ENCODE peak calls at places on chromosomes 3 and 15, in five cellular contexts. One of them, this sample, is unnamed. For H3K36me3, the result is how much of the 10 kb centered on the place peaks cover.

GRCh38 chr3:12984023-12984823 is 89.0 kb downstream of the IQSEC1 start:
- DNase-seq in psoas muscle: peak
- DNase-seq in CD4-positive, alpha-beta memory T cell: peak
- DNase-seq in esophagus squamous epithelium: no peak
- DNase-seq in SJSA1: no peak
- DNase-seq in this sample: peak

GRCh38 chr3:14082108-14082657 is 42.5 kb downstream of the CHCHD4 start:
- DNase-seq in psoas muscle: no peak
- DNase-seq in SJSA1: no peak
- DNase-seq in esophagus squamous epithelium: no peak
- DNase-seq in CD4-positive, alpha-beta memory T cell: no peak
- DNase-seq in this sample: no peak

GRCh38 chr3:178714971-178715832 is 179.0 kb downstream of the KCNMB2 start:
- DNase-seq in psoas muscle: no peak
- DNase-seq in CD4-positive, alpha-beta memory T cell: no peak
- DNase-seq in SJSA1: no peak
- DNase-seq in esophagus squamous epithelium: no peak
- DNase-seq in this sample: no peak

GRCh38 chr15:51938286-51938685 is 33.3 kb downstream of the LEO1 start:
- DNase-seq in SJSA1: no peak
- DNase-seq in esophagus squamous epithelium: no peak
- DNase-seq in psoas muscle: no peak
- DNase-seq in CD4-positive, alpha-beta memory T cell: no peak
- DNase-seq in this sample: no peak

GRCh38 chr15:46039703-46040102 is 404.9 kb downstream of the SQOR start:
- DNase-seq in psoas muscle: no peak
- DNase-seq in CD4-positive, alpha-beta memory T cell: no peak
- DNase-seq in SJSA1: no peak
- DNase-seq in esophagus squamous epithelium: no peak
- DNase-seq in this sample: no peak

GRCh38 chr3:187022403-187023029 is 92.2 kb downstream of the ST6GAL1 start:
- DNase-seq in psoas muscle: no peak
- DNase-seq in CD4-positive, alpha-beta memory T cell: no peak
- DNase-seq in esophagus squamous epithelium: no peak
- DNase-seq in SJSA1: no peak
- DNase-seq in this sample: no peak

GRCh38 chr15:36818260-36818659 is 238.8 kb downstream of the CDIN1 start:
- DNase-seq in SJSA1: no peak
- DNase-seq in psoas muscle: no peak
- DNase-seq in CD4-positive, alpha-beta memory T cell: no peak
- DNase-seq in esophagus squamous epithelium: no peak
- DNase-seq in this sample: no peak

GRCh38 chr3:102068736-102069135 is 219.4 kb downstream of the NFKBIZ start:
- DNase-seq in SJSA1: no peak
- DNase-seq in CD4-positive, alpha-beta memory T cell: no peak
- DNase-seq in esophagus squamous epithelium: no peak
- DNase-seq in psoas muscle: no peak
- DNase-seq in this sample: no peak

GRCh38 chr3:69786854-69787253 is 47.6 kb downstream of the MITF start:
- DNase-seq in psoas muscle: no peak
- DNase-seq in SJSA1: no peak
- DNase-seq in esophagus squamous epithelium: no peak
- DNase-seq in CD4-positive, alpha-beta memory T cell: no peak
- DNase-seq in this sample: no peak

GRCh38 chr3:119964294-119964693 is 130.0 kb downstream of the GSK3B start:
- DNase-seq in CD4-positive, alpha-beta memory T cell: no peak
- DNase-seq in SJSA1: no peak
- DNase-seq in psoas muscle: no peak
- DNase-seq in esophagus squamous epithelium: no peak
- DNase-seq in this sample: no peak

GRCh38 chr15:34726407-34727100 is 28.2 kb downstream of the GJD2 start:
- DNase-seq in esophagus squamous epithelium: no peak
- DNase-seq in psoas muscle: no peak
- DNase-seq in CD4-positive, alpha-beta memory T cell: no peak
- DNase-seq in SJSA1: peak
- DNase-seq in this sample: no peak

GRCh38 chr15:52262364-52262763 is 33.2 kb downstream of the MYO5C start:
- DNase-seq in psoas muscle: no peak
- DNase-seq in SJSA1: no peak
- DNase-seq in CD4-positive, alpha-beta memory T cell: no peak
- DNase-seq in esophagus squamous epithelium: no peak
- DNase-seq in this sample: no peak

GRCh38 chr15:88179562-88179961 is 77.0 kb downstream of the NTRK3 start:
- DNase-seq in SJSA1: no peak
- DNase-seq in esophagus squamous epithelium: no peak
- DNase-seq in CD4-positive, alpha-beta memory T cell: no peak
- DNase-seq in psoas muscle: no peak
- DNase-seq in this sample: no peak

GRCh38 chr15:76945494-76945893 is 13.9 kb downstream of the RCN2 start:
- DNase-seq in CD4-positive, alpha-beta memory T cell: no peak
- DNase-seq in esophagus squamous epithelium: no peak
- DNase-seq in SJSA1: no peak
- DNase-seq in psoas muscle: no peak
- DNase-seq in this sample: no peak

DNA sequence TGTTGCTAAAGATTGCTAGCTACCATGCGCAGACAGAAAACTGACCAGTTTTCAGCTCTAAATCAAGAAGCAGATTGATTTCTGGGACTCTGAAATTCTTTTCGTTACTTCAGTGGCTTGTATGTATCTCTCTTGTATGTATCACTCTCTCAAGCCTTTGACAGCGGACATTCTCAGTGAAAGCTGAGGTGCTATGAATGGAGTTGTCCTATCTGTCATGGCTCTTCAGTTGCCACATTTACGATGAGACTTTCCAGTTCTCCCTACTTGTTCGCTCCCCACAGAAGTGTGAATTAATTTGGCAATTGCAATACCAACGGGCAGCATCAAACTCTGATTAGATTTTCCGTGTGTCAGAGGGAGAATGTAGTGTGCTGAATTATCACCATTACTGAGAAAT is 432.4 kb downstream of the GRM7 start:
- DNase-seq in esophagus squamous epithelium: no peak
- DNase-seq in psoas muscle: no peak
- DNase-seq in SJSA1: no peak
- DNase-seq in CD4-positive, alpha-beta memory T cell: no peak
- DNase-seq in this sample: no peak
- H3K36me3 ChIP-seq in esophagus squamous epithelium: under half
- H3K36me3 ChIP-seq in psoas muscle: under half
- H3K36me3 ChIP-seq in SJSA1: under half
- H3K36me3 ChIP-seq in CD4-positive, alpha-beta memory T cell: under half
- H3K36me3 ChIP-seq in this sample: under half

GRCh38 chr3:130992344-130992743 is 34.3 kb downstream of the ASTE1 start:
- DNase-seq in psoas muscle: no peak
- DNase-seq in esophagus squamous epithelium: no peak
- DNase-seq in SJSA1: no peak
- DNase-seq in CD4-positive, alpha-beta memory T cell: no peak
- DNase-seq in this sample: no peak

DNA sequence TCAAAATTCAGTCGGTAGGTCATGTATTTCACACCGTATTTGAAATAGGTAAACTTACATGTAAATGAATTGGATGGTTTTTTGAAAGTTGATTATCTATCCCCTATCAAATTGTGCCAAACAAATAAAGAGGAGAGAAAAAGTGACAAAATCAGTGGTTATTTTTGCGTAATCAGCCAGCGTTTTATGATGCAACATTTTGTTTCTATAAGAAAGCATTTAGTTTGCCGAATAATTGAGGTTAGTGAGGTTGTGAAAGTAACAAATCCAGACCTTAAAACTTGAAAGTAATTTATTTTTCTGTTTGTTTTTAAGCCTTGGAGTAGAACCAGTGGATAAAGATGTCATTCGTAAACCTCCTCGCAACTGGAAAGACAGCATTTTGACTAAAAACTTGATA is 29.3 kb downstream of the ASTE1 start:
- DNase-seq in psoas muscle: no peak
- DNase-seq in esophagus squamous epithelium: no peak
- DNase-seq in SJSA1: no peak
- DNase-seq in CD4-positive, alpha-beta memory T cell: no peak
- DNase-seq in this sample: no peak
- H3K36me3 ChIP-seq in psoas muscle: half or more
- H3K36me3 ChIP-seq in esophagus squamous epithelium: under half
- H3K36me3 ChIP-seq in SJSA1: half or more
- H3K36me3 ChIP-seq in CD4-positive, alpha-beta memory T cell: under half
- H3K36me3 ChIP-seq in this sample: under half

GRCh38 chr3:180961552-180961951 is 28.0 kb downstream of the DNAJC19 start:
- DNase-seq in SJSA1: no peak
- DNase-seq in CD4-positive, alpha-beta memory T cell: no peak
- DNase-seq in psoas muscle: no peak
- DNase-seq in esophagus squamous epithelium: no peak
- DNase-seq in this sample: no peak
- H3K36me3 ChIP-seq in SJSA1: half or more
- H3K36me3 ChIP-seq in CD4-positive, alpha-beta memory T cell: half or more
- H3K36me3 ChIP-seq in psoas muscle: half or more
- H3K36me3 ChIP-seq in esophagus squamous epithelium: under half
- H3K36me3 ChIP-seq in this sample: under half

GRCh38 chr15:42207674-42208579 is at the start of gene VPS39:
- DNase-seq in psoas muscle: peak
- DNase-seq in esophagus squamous epithelium: peak
- DNase-seq in SJSA1: peak
- DNase-seq in CD4-positive, alpha-beta memory T cell: peak
- DNase-seq in this sample: peak

GRCh38 chr15:42215854-42216829 is 8.0 kb upstream of the VPS39 start:
- DNase-seq in psoas muscle: no peak
- DNase-seq in SJSA1: no peak
- DNase-seq in CD4-positive, alpha-beta memory T cell: no peak
- DNase-seq in esophagus squamous epithelium: no peak
- DNase-seq in this sample: no peak

GRCh38 chr15:42210703-42211102 is 2.6 kb upstream of the VPS39 start:
- DNase-seq in CD4-positive, alpha-beta memory T cell: no peak
- DNase-seq in esophagus squamous epithelium: no peak
- DNase-seq in SJSA1: no peak
- DNase-seq in psoas muscle: no peak
- DNase-seq in this sample: no peak

GRCh38 chr15:42214600-42214999 is 6.5 kb upstream of the VPS39 start:
- DNase-seq in esophagus squamous epithelium: no peak
- DNase-seq in CD4-positive, alpha-beta memory T cell: no peak
- DNase-seq in SJSA1: no peak
- DNase-seq in psoas muscle: no peak
- DNase-seq in this sample: no peak

DNA sequence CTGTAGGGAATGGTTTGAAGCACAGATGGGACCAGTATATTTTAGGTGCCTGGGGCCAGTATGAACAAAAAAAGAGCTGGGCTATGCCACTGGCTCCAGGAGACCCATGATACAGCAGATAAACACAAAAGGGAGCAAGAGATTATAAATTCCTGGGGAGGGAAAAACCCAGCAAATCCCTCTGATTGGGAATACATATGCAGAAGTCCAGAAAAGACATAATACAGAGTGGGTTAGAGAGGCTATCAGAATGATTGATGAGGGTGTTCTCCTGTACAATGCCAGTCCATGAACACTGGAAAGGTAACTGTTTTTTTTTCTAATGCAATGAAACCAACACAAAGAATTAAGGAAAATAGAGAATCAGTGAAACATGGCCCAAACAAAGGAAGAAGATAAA is 5.4 kb upstream of the VPS39 start:
- DNase-seq in esophagus squamous epithelium: no peak
- DNase-seq in psoas muscle: no peak
- DNase-seq in CD4-positive, alpha-beta memory T cell: no peak
- DNase-seq in SJSA1: no peak
- DNase-seq in this sample: no peak
- H3K36me3 ChIP-seq in esophagus squamous epithelium: under half
- H3K36me3 ChIP-seq in psoas muscle: half or more
- H3K36me3 ChIP-seq in CD4-positive, alpha-beta memory T cell: under half
- H3K36me3 ChIP-seq in SJSA1: half or more
- H3K36me3 ChIP-seq in this sample: under half

GRCh38 chr3:159724627-159725026 is 264.0 kb upstream of the IL12A start:
- DNase-seq in psoas muscle: no peak
- DNase-seq in SJSA1: no peak
- DNase-seq in esophagus squamous epithelium: no peak
- DNase-seq in CD4-positive, alpha-beta memory T cell: no peak
- DNase-seq in this sample: no peak
- H3K36me3 ChIP-seq in psoas muscle: under half
- H3K36me3 ChIP-seq in SJSA1: under half
- H3K36me3 ChIP-seq in esophagus squamous epithelium: under half
- H3K36me3 ChIP-seq in CD4-positive, alpha-beta memory T cell: under half
- H3K36me3 ChIP-seq in this sample: under half

GRCh38 chr3:125498630-125499029 is 21.4 kb downstream of the SNX4 start:
- DNase-seq in SJSA1: no peak
- DNase-seq in esophagus squamous epithelium: no peak
- DNase-seq in CD4-positive, alpha-beta memory T cell: no peak
- DNase-seq in psoas muscle: no peak
- DNase-seq in this sample: no peak

GRCh38 chr3:125496701-125497100 is 23.3 kb downstream of the SNX4 start:
- DNase-seq in SJSA1: no peak
- DNase-seq in psoas muscle: no peak
- DNase-seq in CD4-positive, alpha-beta memory T cell: no peak
- DNase-seq in esophagus squamous epithelium: no peak
- DNase-seq in this sample: no peak
- H3K36me3 ChIP-seq in SJSA1: under half
- H3K36me3 ChIP-seq in psoas muscle: half or more
- H3K36me3 ChIP-seq in CD4-positive, alpha-beta memory T cell: under half
- H3K36me3 ChIP-seq in esophagus squamous epithelium: under half
- H3K36me3 ChIP-seq in this sample: under half

GRCh38 chr3:52527039-52527731 is 6.5 kb downstream of the NT5DC2 start:
- DNase-seq in psoas muscle: no peak
- DNase-seq in esophagus squamous epithelium: no peak
- DNase-seq in CD4-positive, alpha-beta memory T cell: no peak
- DNase-seq in SJSA1: no peak
- DNase-seq in this sample: no peak
- H3K36me3 ChIP-seq in psoas muscle: under half
- H3K36me3 ChIP-seq in esophagus squamous epithelium: under half
- H3K36me3 ChIP-seq in CD4-positive, alpha-beta memory T cell: under half
- H3K36me3 ChIP-seq in SJSA1: half or more
- H3K36me3 ChIP-seq in this sample: under half

DNA sequence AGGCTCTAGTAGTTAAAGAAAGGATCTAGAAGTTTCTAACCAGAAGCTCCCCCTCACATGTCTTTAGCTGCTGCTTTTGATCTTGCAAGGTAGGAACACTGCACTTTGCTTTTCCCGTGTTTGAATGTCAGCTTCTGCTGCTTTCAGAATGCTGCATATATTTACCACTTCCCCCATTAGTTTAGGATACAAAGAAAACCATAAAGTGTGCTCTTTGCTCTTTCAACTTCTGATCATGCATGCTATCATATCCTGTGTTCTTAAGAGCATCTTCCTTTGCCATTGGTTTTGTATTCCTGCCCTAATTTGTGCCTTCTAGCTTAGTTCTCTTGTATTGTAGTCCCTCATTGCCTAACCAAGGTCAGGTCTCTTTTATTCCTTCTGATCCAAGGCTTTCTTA is 43.3 kb downstream of the ZNF609 start:
- DNase-seq in esophagus squamous epithelium: no peak
- DNase-seq in CD4-positive, alpha-beta memory T cell: peak
- DNase-seq in psoas muscle: no peak
- DNase-seq in SJSA1: no peak
- DNase-seq in this sample: no peak
- H3K36me3 ChIP-seq in esophagus squamous epithelium: under half
- H3K36me3 ChIP-seq in CD4-positive, alpha-beta memory T cell: under half
- H3K36me3 ChIP-seq in psoas muscle: under half
- H3K36me3 ChIP-seq in SJSA1: half or more
- H3K36me3 ChIP-seq in this sample: under half